ENCODE peak calls at places on chromosomes 6 and 20, in four cellular contexts. Q is AG10803, V is heart left ventricle, A is lower lobe of right lung. L is an unnamed sample.

GRCh38 chr6:43005844-43006243 is 7.9 kb downstream of the MEA1 start:
- DNase-seq in A (no peak), Q (no peak), V (no peak), L (no peak)

GRCh38 chr6:21769405-21769851 is 175.9 kb downstream of the SOX4 start:
- DNase-seq in V (no peak), Q (peak), A (no peak), L (peak)

GRCh38 chr6:13235339-13235738 is 93.0 kb downstream of the TBC1D7 start:
- DNase-seq in V (no peak), A (no peak), Q (no peak), L (no peak)

GRCh38 chr20:60553095-60553494 is 594.9 kb downstream of the CDH26 start:
- DNase-seq in V (no peak), A (no peak), Q (no peak), L (no peak)

GRCh38 chr6:159438106-159438505 is 254.9 kb downstream of the SOD2 start:
- DNase-seq in V (no peak), A (no peak), Q (no peak), L (no peak)

GRCh38 chr20:5844063-5844681 is 94.0 kb downstream of the SHLD1 start:
- DNase-seq in V (no peak), A (no peak), Q (peak), L (no peak)

GRCh38 chr20:48196486-48196885 is 411.2 kb upstream of the SULF2 start:
- DNase-seq in Q (no peak), V (peak), A (no peak), L (no peak)

GRCh38 chr6:167685654-167686053 is 141.1 kb upstream of the AFDN start:
- DNase-seq in V (no peak), Q (no peak), A (no peak), L (no peak)

GRCh38 chr6:122660296-122660695 is 50.1 kb downstream of the PKIB start:
- DNase-seq in V (no peak), Q (no peak), A (no peak), L (no peak)

GRCh38 chr6:80343511-80343910 is 237.0 kb downstream of the BCKDHB start:
- DNase-seq in A (no peak), V (no peak), Q (no peak), L (peak)

GRCh38 chr6:17393335-17394191 is at the start of gene CAP2:
- DNase-seq in A (peak), V (peak), Q (peak), L (peak)

GRCh38 chr6:41027799-41028617 is 11.0 kb downstream of the UNC5CL start:
- DNase-seq in V (peak), A (peak), Q (peak), L (peak)

GRCh38 chr6:1825926-1826325 is 216.2 kb downstream of the FOXC1 start:
- DNase-seq in A (no peak), V (no peak), Q (no peak), L (no peak)

GRCh38 chr20:55166063-55166462 is 690.7 kb downstream of the DOK5 start:
- DNase-seq in Q (no peak), V (no peak), A (no peak), L (no peak)

GRCh38 chr20:61117725-61118124 is 134.3 kb upstream of the CDH4 start:
- DNase-seq in Q (peak), V (no peak), A (no peak), L (peak)

GRCh38 chr6:130362128-130362527 is 3.7 kb upstream of the TMEM200A start:
- DNase-seq in V (no peak), A (no peak), Q (no peak), L (no peak)

GRCh38 chr6:125869427-125869826 is 78.7 kb downstream of the NCOA7 start:
- DNase-seq in V (no peak), Q (no peak), A (no peak), L (no peak)

GRCh38 chr6:89536230-89536629 is 102.3 kb downstream of the LYRM2 start:
- DNase-seq in A (no peak), Q (peak), V (no peak), L (no peak)

GRCh38 chr6:165034271-165034741 is 275.1 kb downstream of the C6orf118 start:
- DNase-seq in Q (peak), V (no peak), A (no peak), L (no peak)

GRCh38 chr6:119210596-119210995 is 132.1 kb upstream of the FAM184A start:
- DNase-seq in A (no peak), Q (no peak), V (no peak), L (peak)

GRCh38 chr6:63804381-63804956 is 168.9 kb downstream of the PHF3 start:
- DNase-seq in V (no peak), A (no peak), Q (peak), L (peak)

GRCh38 chr20:5825136-5825719 is 75.0 kb downstream of the SHLD1 start:
- DNase-seq in A (no peak), V (no peak), Q (no peak), L (no peak)

GRCh38 chr20:38435555-38435939 is 419 bp upstream of the SNHG17 start:
- DNase-seq in Q (peak), V (no peak), A (no peak), L (peak)

GRCh38 chr6:136137008-136137689 is 113.0 kb downstream of the MTFR2 start:
- DNase-seq in V (no peak), Q (no peak), A (no peak), L (peak)

GRCh38 chr20:1209447-1210387 is 6.5 kb downstream of the C20orf202 start:
- DNase-seq in Q (no peak), A (no peak), V (no peak), L (peak)

GRCh38 chr6:109165392-109165964 is 70.2 kb downstream of the CEP57L1 start:
- DNase-seq in V (no peak), A (no peak), Q (peak), L (peak)

GRCh38 chr6:149925253-149925973 is 2.5 kb upstream of the RAET1G start:
- DNase-seq in A (peak), V (no peak), Q (peak), L (no peak)

GRCh38 chr20:62059926-62060630 is 5.6 kb downstream of the TAF4 start:
- DNase-seq in Q (no peak), V (no peak), A (no peak), L (no peak)

GRCh38 chr20:50928469-50928868 is 2.8 kb downstream of the ADNP start:
- DNase-seq in A (no peak), Q (no peak), V (no peak), L (no peak)
- TF ChIP-seq CTCF in A (no peak), Q (peak), V (no peak), L (peak)

DNA sequence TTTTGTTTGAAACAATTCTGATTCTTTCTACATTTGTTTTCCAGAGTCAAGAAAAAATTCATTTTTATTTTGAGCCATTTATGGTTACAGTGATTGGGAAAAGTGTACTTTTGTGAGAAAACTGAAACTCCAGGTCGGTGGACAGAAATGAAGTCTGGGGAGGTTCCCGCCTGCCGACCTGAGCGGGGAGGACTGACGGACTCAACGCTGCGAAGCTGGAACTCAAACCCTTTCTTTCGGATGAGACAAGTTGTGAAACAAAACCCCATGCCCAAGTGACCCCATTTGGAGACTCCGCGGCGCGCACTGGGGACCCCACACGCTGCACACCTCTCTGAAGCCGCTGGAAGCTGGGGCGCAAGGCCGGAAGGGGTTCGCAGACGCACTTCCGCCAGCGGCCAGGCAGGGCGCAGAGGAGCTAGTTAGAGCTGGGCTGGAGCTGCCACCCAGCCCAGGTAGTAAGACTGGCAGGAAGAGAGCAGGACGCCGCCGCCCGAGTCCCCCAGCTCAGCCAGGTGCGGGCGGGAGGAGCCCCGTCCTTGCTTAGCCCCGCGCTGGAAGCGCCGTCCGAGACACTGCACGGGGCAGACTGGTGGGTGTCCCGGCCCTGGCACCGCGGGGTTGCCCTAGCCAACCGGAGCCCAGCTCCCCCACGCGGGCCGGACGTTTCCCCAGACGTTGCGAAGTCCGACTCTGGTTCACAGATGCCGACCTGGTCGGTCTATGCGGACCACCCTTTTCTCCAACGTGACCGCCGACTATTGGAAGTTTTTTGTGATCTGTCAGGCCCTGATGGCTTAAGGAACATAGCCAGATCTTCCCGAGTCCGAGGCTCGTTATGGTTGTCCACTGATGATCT is 19.8 kb upstream of the ZSCAN16 start:
- DNase-seq in A (peak), Q (peak), V (peak), L (peak)
- TF ChIP-seq CTCF in A (peak), Q (peak), V (peak), L (peak)

DNA sequence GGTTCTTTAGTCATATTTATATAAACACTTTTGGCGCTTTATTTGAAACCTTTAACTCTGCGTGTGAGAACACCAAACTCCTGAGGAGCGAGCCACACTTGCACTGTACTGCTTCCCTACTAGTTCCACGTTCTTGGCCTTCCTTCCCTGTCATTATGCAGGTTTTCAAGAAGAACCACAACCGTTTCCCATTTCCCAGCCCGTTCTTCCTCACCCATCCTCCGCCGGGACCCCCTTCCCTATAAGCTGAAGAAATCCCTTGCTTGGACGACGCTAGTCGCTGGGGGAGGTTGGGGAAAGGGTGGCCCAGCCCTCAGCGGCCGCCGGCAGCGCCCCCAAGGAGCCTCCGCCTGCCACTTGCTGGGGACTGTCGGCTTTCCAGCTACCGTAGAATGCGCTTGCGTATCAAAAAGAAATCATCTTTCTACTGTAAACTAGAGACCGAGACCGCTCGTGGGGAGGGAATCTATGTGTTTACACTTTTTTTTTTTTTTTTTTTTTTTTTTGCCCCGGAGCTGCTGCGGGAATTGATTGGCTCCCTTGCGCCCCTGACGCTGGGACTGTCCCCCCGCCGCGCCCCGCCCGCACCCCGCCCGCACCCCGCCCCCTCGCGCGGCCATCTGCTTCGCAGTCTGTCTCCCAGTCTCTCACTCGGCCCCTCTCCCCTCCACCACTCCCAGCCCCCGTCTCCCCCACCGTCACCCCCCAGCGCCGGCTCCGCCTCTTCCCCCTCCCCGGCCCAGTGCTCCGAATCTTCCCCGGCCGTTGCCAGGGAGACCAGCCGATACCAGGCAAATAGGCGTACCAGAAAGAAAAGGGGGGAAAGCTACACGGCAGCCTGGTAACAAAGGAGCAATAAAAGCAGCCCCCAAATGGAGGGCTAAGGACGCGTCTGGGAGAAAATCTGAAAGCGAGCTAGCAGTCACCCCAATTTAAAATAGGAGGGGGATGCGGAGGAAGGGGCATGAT is 2.3 kb upstream of the MARCKS start:
- DNase-seq in A (peak), V (peak), Q (peak), L (peak)
- TF ChIP-seq CTCF in A (peak), V (peak), Q (peak), L (no peak)

DNA sequence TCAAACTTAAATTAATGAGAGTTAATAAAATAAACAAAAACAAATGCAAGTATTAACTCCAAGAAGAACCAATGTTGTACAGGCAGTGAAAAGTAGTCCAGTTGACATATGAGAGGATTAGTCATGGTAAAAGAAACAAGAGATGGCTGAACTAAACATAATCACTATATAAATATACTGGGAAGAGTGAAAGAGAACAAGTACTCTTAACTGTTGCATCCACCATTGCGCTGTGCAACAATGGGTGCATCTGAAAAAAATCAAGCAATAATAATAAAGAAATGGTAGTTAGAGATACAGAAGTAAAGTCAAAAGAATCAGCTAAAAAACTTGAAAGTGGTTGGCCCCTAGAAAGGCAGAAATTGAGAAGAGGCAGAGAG is 16.6 kb downstream of the HLA-F start:
- DNase-seq in A (no peak), Q (no peak), V (no peak), L (no peak)
- TF ChIP-seq CTCF in A (no peak), Q (no peak), V (no peak), L (no peak)

GRCh38 chr6:67201563-67201962 is 1433.5 kb upstream of the ADGRB3 start:
- DNase-seq in V (no peak), A (no peak), Q (no peak), L (no peak)

GRCh38 chr6:67200626-67201403 is 1434.3 kb upstream of the ADGRB3 start:
- DNase-seq in A (no peak), V (peak), Q (no peak), L (no peak)

DNA sequence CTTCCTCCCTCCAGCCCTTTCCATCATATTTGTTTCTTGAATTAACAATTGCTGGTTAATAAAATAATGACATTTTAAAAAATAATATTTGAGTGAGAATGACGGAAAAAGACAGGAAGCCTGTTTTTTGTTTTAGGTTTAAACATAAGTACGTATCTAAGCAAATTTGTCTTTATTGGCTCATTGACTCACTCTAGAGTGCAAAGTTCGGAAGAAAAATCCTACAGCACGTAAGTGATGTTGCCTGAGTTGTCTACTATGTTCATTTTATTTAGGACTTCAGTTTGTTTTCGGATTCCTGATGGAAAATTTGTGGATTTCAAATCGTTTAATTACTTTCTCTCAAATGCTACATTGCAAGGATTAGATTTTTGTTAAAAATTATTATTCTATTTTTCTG is 1435.7 kb upstream of the ADGRB3 start:
- DNase-seq in A (no peak), Q (no peak), V (no peak), L (no peak)
- TF ChIP-seq CTCF in A (no peak), Q (no peak), V (no peak), L (no peak)

GRCh38 chr6:5998741-5999687 is 7.7 kb downstream of the NRN1 start:
- DNase-seq in V (peak), A (no peak), Q (peak), L (no peak)
- TF ChIP-seq CTCF in V (peak), A (peak), Q (no peak), L (no peak)

L was measured in fibroblast of the aortic adventitia.